ENCODE peak calls at places on chromosomes 13 and 19, in six cellular contexts. I, J, R, A, F and Y are unnamed samples.

GRCh38 chr19:37218592-37218935 is 550 bp downstream of the ZNF383 start:
- DNase-seq in I (no peak), J (no peak), R (no peak), A (no peak), F (no peak), Y (no peak)

GRCh38 chr13:69168436-69168835 is 939.2 kb upstream of the ATXN8OS start:
- DNase-seq in I (no peak), J (no peak), R (no peak), A (no peak), F (no peak), Y (no peak)

GRCh38 chr13:98998831-98999634 is 21.2 kb upstream of the DOCK9 start:
- DNase-seq in I (no peak), J (no peak), R (no peak), A (no peak), F (no peak), Y (no peak)

GRCh38 chr19:41993612-41994483 is at the start of gene ATP1A3:
- DNase-seq in I (no peak), J (peak), R (peak), A (peak), F (peak), Y (peak)

GRCh38 chr19:4297901-4298771 is 4.1 kb downstream of the TMIGD2 start:
- DNase-seq in I (no peak), J (no peak), R (no peak), A (no peak), F (no peak), Y (no peak)

GRCh38 chr19:425056-425455 is 16.1 kb upstream of the C2CD4C start:
- DNase-seq in I (no peak), J (no peak), R (no peak), A (no peak), F (no peak), Y (no peak)

GRCh38 chr19:2856457-2857055 is 10.6 kb upstream of the ZNF556 start:
- DNase-seq in I (no peak), J (no peak), R (no peak), A (no peak), F (no peak), Y (no peak)

GRCh38 chr13:31827707-31828106 is 88.4 kb downstream of the RXFP2 start:
- DNase-seq in I (no peak), J (no peak), R (no peak), A (no peak), F (no peak), Y (no peak)

GRCh38 chr19:5108123-5108613 is 139.3 kb downstream of the KDM4B start:
- DNase-seq in I (no peak), J (no peak), R (no peak), A (no peak), F (no peak), Y (no peak)

GRCh38 chr13:30496147-30496546 is 30.4 kb upstream of the HMGB1 start:
- DNase-seq in I (no peak), J (peak), R (no peak), A (no peak), F (no peak), Y (no peak)

GRCh38 chr19:14786421-14786851 is 8.1 kb upstream of the ADGRE2 start:
- DNase-seq in I (no peak), J (no peak), R (peak), A (no peak), F (no peak), Y (no peak)

GRCh38 chr19:4606921-4607678 is 32.2 kb upstream of the TNFAIP8L1 start:
- DNase-seq in I (peak), J (peak), R (no peak), A (no peak), F (peak), Y (no peak)

GRCh38 chr13:23796546-23796945 is 92.7 kb downstream of the MIPEP start:
- DNase-seq in I (no peak), J (no peak), R (no peak), A (no peak), F (no peak), Y (no peak)

GRCh38 chr19:4487572-4487971 is 15.5 kb downstream of the HDGFL2 start:
- DNase-seq in I (no peak), J (no peak), R (no peak), A (no peak), F (no peak), Y (no peak)

GRCh38 chr13:70923863-70924752 is 815.9 kb upstream of the KLHL1 start:
- DNase-seq in I (no peak), J (no peak), R (no peak), A (no peak), F (no peak), Y (no peak)

GRCh38 chr13:58712191-58712590 is 1080.6 kb downstream of the PCDH17 start:
- DNase-seq in I (no peak), J (no peak), R (no peak), A (no peak), F (no peak), Y (no peak)

GRCh38 chr19:41813911-41814310 is 17.5 kb downstream of the CEACAM3 start:
- DNase-seq in I (no peak), J (no peak), R (no peak), A (no peak), F (no peak), Y (no peak)

GRCh38 chr13:51715613-51716012 is 88.3 kb downstream of the DHRS12 start:
- DNase-seq in I (no peak), J (no peak), R (no peak), A (no peak), F (no peak), Y (no peak)

GRCh38 chr19:50909240-50910070 is 1.7 kb downstream of the KLK4 start:
- DNase-seq in I (peak), J (peak), R (no peak), A (no peak), F (peak), Y (peak)

GRCh38 chr13:46405457-46405856 is 18.4 kb upstream of the RUBCNL start:
- DNase-seq in I (no peak), J (no peak), R (no peak), A (no peak), F (no peak), Y (no peak)

GRCh38 chr13:87356314-87356713 is 314.9 kb upstream of the SLITRK5 start:
- DNase-seq in I (no peak), J (no peak), R (no peak), A (no peak), F (peak), Y (no peak)

GRCh38 chr19:7117248-7117647 is 47.7 kb downstream of the ZNF557 start:
- DNase-seq in I (no peak), J (no peak), R (no peak), A (no peak), F (no peak), Y (no peak)

GRCh38 chr13:52809310-52809769 is 39.1 kb downstream of the PCDH8 start:
- DNase-seq in I (peak), J (peak), R (peak), A (no peak), F (peak), Y (peak)

GRCh38 chr13:23959231-23959862 is 62.0 kb upstream of the C1QTNF9B start:
- DNase-seq in I (no peak), J (no peak), R (no peak), A (no peak), F (no peak), Y (no peak)

GRCh38 chr19:12946092-12946845 is 607 bp downstream of the RAD23A start:
- DNase-seq in I (peak), J (peak), R (peak), A (peak), F (no peak), Y (peak)

GRCh38 chr19:55606471-55606787 is 982 bp downstream of the ZNF865 start:
- DNase-seq in I (no peak), J (no peak), R (no peak), A (no peak), F (no peak), Y (no peak)

GRCh38 chr13:98397221-98397620 is 179.7 kb downstream of the STK24 start:
- DNase-seq in I (no peak), J (no peak), R (no peak), A (no peak), F (no peak), Y (no peak)

GRCh38 chr13:21683034-21683733 is 12.3 kb downstream of the FGF9 start:
- DNase-seq in I (no peak), J (no peak), R (no peak), A (no peak), F (no peak), Y (no peak)

GRCh38 chr19:46935066-46935663 is 74.4 kb downstream of the ARHGAP35 start:
- DNase-seq in I (no peak), J (no peak), R (no peak), A (no peak), F (no peak), Y (no peak)

GRCh38 chr13:29654807-29655547 is 59.5 kb upstream of the SLC7A1 start:
- DNase-seq in I (no peak), J (no peak), R (no peak), A (no peak), F (no peak), Y (no peak)

GRCh38 chr13:75855216-75855615 is 219.1 kb downstream of the LMO7 start:
- DNase-seq in I (no peak), J (no peak), R (no peak), A (no peak), F (no peak), Y (no peak)

GRCh38 chr19:40585241-40585640 is 8.6 kb downstream of the SHKBP1 start:
- DNase-seq in I (no peak), J (no peak), R (no peak), A (no peak), F (no peak), Y (no peak)

GRCh38 chr19:51365211-51366049 is 758 bp downstream of the ETFB start:
- DNase-seq in I (no peak), J (peak), R (peak), A (no peak), F (no peak), Y (peak)

GRCh38 chr13:33135097-33135496 is 118.9 kb downstream of the KL start:
- DNase-seq in I (no peak), J (no peak), R (no peak), A (no peak), F (no peak), Y (no peak)